ENCODE peak calls at places on chromosomes 1 and 21, in eight cellular contexts. W is A549, H is spleen, Q is colonic mucosa, P is mammary epithelial cell, I is astrocyte of the spinal cord, X is HFF-Myc, S is pancreas. G is an unnamed sample.

GRCh38 chr1:175034775-175035174 is 11.6 kb upstream of the MRPS14 start:
- DNase-seq in W (no peak), H (no peak), Q (no peak), P (peak), I (no peak), X (no peak), S (no peak), G (no peak)

GRCh38 chr1:176897350-176898236 is 266.9 kb downstream of the ASTN1 start:
- DNase-seq in W (peak), H (peak), Q (peak), P (peak), I (peak), X (peak), S (peak), G (peak)

GRCh38 chr1:25889470-25889869 is 14.0 kb upstream of the PAQR7 start:
- DNase-seq in W (no peak), H (peak), Q (no peak), P (no peak), I (no peak), X (no peak), S (no peak), G (no peak)

GRCh38 chr1:58107943-58108342 is 438.6 kb downstream of the OMA1 start:
- DNase-seq in W (no peak), H (no peak), Q (no peak), P (no peak), I (no peak), X (no peak), S (no peak), G (no peak)

GRCh38 chr1:219938706-219939105 is 10.3 kb upstream of the SLC30A10 start:
- DNase-seq in W (no peak), H (no peak), Q (no peak), P (peak), I (peak), X (no peak), S (no peak), G (no peak)

GRCh38 chr1:53145942-53146708 is 3.7 kb upstream of the SLC1A7 start:
- DNase-seq in W (peak), H (peak), Q (peak), P (peak), I (peak), X (peak), S (peak), G (peak)

GRCh38 chr1:71049951-71050598 is 2.5 kb upstream of the PTGER3 start:
- DNase-seq in W (peak), H (no peak), Q (peak), P (peak), I (peak), X (peak), S (no peak), G (no peak)

GRCh38 chr21:44869860-44870747 is 3.4 kb downstream of the PTTG1IP start:
- DNase-seq in W (peak), H (no peak), Q (no peak), P (peak), I (peak), X (peak), S (peak), G (peak)

GRCh38 chr1:23019094-23019850 is at the start of gene KDM1A:
- DNase-seq in W (peak), H (peak), Q (peak), P (peak), I (peak), X (peak), S (peak), G (peak)

GRCh38 chr1:227948493-227949260 is 945 bp upstream of the WNT9A start:
- DNase-seq in W (peak), H (peak), Q (peak), P (peak), I (peak), X (no peak), S (peak), G (no peak)

GRCh38 chr1:71364236-71364635 is 283.4 kb upstream of the ZRANB2 start:
- DNase-seq in W (no peak), H (no peak), Q (no peak), P (no peak), I (peak), X (no peak), S (no peak), G (no peak)

GRCh38 chr1:113868387-113869083 is 3.0 kb downstream of the PTPN22 start:
- DNase-seq in W (no peak), H (no peak), Q (no peak), P (peak), I (peak), X (no peak), S (no peak), G (no peak)

GRCh38 chr1:23530089-23530749 is 814 bp downstream of the E2F2 start:
- DNase-seq in W (no peak), H (no peak), Q (no peak), P (no peak), I (no peak), X (no peak), S (no peak), G (peak)

GRCh38 chr21:43269461-43269860 is 100.7 kb downstream of the CRYAA start:
- DNase-seq in W (no peak), H (peak), Q (no peak), P (no peak), I (no peak), X (no peak), S (no peak), G (no peak)

GRCh38 chr1:27536767-27537166 is 46.8 kb upstream of the WASF2 start:
- DNase-seq in W (no peak), H (no peak), Q (no peak), P (peak), I (peak), X (no peak), S (peak), G (peak)

GRCh38 chr1:9687120-9687875 is 35.8 kb downstream of the PIK3CD start:
- DNase-seq in W (peak), H (peak), Q (peak), P (peak), I (peak), X (peak), S (peak), G (peak)

GRCh38 chr1:214525535-214526019 is 25.8 kb downstream of the PTPN14 start:
- DNase-seq in W (no peak), H (no peak), Q (no peak), P (peak), I (peak), X (no peak), S (no peak), G (no peak)

GRCh38 chr1:10737268-10737624 is 59.2 kb downstream of the CASZ1 start:
- DNase-seq in W (no peak), H (peak), Q (no peak), P (no peak), I (no peak), X (no peak), S (peak), G (peak)

GRCh38 chr21:43880111-43880985 is 15.3 kb downstream of the AGPAT3 start:
- DNase-seq in W (no peak), H (peak), Q (no peak), P (peak), I (peak), X (no peak), S (peak), G (no peak)

GRCh38 chr1:20361805-20362381 is 71.2 kb downstream of the VWA5B1 start:
- DNase-seq in W (peak), H (peak), Q (peak), P (peak), I (peak), X (no peak), S (peak), G (peak)

GRCh38 chr1:166164646-166164994 is 2.2 kb downstream of the FAM78B start:
- DNase-seq in W (no peak), H (no peak), Q (no peak), P (no peak), I (no peak), X (no peak), S (no peak), G (no peak)

GRCh38 chr21:45128613-45129226 is 54.3 kb downstream of the ADARB1 start:
- DNase-seq in W (peak), H (peak), Q (peak), P (peak), I (peak), X (no peak), S (peak), G (peak)

GRCh38 chr1:236124965-236125364 is 17.4 kb upstream of the GPR137B start:
- DNase-seq in W (no peak), H (peak), Q (no peak), P (no peak), I (no peak), X (no peak), S (no peak), G (no peak)

GRCh38 chr1:223765036-223765718 is 52.8 kb downstream of the CAPN2 start:
- DNase-seq in W (no peak), H (no peak), Q (peak), P (no peak), I (peak), X (no peak), S (no peak), G (peak)
- H3K4me3 ChIP-seq in W (no peak), H (no peak), Q (no peak), P (no peak), I (no peak), X (no peak), S (no peak), G (no peak)

DNA sequence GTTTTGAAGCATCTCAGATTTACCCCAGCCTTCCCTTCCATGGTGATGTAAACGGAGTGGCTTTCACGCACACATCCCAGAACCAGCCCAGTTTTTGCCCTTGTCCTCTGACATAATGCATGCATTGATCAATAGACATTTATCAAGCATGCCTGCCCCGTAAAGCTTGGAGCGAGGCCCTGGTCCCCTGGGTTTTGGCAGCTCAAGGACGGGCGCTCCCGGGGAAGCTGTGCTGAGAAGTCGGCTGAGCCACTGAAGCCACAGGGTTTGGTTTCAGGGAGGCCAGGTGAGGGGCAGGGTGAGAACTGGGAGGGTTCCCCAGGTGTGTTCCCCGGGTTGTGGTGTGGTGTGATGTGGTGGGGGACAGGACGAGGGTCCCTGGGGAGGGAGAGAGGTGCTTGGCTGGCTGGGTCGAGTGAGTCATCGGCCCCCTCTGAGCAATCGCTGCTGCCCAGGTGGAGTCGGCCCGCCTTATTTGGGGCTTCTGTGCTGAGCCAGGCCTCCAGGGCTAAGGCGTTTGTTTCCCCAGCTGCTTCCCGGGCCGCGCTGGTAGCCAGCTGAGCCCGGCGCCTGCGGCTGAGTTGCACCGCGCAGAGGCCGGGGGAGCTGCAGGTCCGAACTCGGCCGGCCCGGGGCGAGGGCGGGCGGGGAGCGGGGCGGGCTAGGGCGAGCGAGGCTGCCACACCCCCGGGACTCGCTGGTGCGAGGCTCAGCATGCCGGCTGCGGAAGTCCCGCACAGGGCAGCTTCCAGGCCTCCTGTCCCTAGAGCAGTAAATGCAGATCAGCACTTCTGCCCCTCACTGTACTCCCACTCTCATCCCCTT is 23.6 kb downstream of the ATP2B4 start:
- DNase-seq in W (no peak), H (peak), Q (peak), P (peak), I (peak), X (no peak), S (peak), G (peak)
- H3K4me3 ChIP-seq in W (no peak), H (peak), Q (peak), P (no peak), I (no peak), X (no peak), S (no peak), G (peak)

GRCh38 chr1:150281221-150281757 is 1.1 kb upstream of the CIART start:
- DNase-seq in W (peak), H (peak), Q (peak), P (peak), I (peak), X (no peak), S (peak), G (peak)
- H3K4me3 ChIP-seq in W (peak), H (peak), Q (peak), P (peak), I (peak), X (peak), S (peak), G (peak)

GRCh38 chr1:24540051-24540905 is 15.6 kb upstream of the NCMAP start:
- DNase-seq in W (no peak), H (no peak), Q (no peak), P (no peak), I (no peak), X (no peak), S (no peak), G (no peak)

GRCh38 chr1:24535778-24536177 is 20.1 kb upstream of the NCMAP start:
- DNase-seq in W (no peak), H (no peak), Q (no peak), P (no peak), I (no peak), X (no peak), S (no peak), G (no peak)

GRCh38 chr1:24536391-24536840 is 19.5 kb upstream of the NCMAP start:
- DNase-seq in W (no peak), H (peak), Q (peak), P (no peak), I (peak), X (peak), S (no peak), G (no peak)

DNA sequence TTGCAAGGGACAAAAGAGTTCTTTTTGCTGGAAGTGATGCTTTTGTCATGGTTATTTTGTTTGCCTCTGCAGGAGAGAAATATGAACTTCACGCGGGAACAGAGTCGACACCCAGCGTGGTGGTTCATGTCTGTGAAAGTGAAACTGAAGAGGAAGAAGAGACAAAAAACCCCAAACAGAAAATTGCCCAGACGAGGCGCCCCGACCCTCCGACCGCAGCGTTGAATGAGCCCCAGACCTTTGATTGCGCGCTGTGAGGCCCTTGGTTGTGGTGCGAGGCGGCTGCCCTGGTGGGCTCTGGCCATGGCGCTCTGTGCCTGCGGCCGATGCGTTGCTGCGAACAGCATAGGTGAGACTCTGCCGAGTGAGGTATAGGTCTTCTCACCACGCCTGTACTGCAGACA is 20.9 kb upstream of the NCMAP start:
- DNase-seq in W (no peak), H (peak), Q (no peak), P (no peak), I (no peak), X (no peak), S (no peak), G (no peak)
- H3K4me3 ChIP-seq in W (no peak), H (peak), Q (no peak), P (no peak), I (no peak), X (no peak), S (no peak), G (no peak)

GRCh38 chr1:226111865-226112395 is 49.4 kb downstream of the H3-3A start:
- DNase-seq in W (no peak), H (peak), Q (no peak), P (no peak), I (no peak), X (no peak), S (no peak), G (no peak)
- H3K4me3 ChIP-seq in W (no peak), H (no peak), Q (no peak), P (no peak), I (no peak), X (no peak), S (no peak), G (no peak)

GRCh38 chr1:112707217-112708001 is 482 bp upstream of the RHOC start:
- DNase-seq in W (peak), H (peak), Q (peak), P (peak), I (peak), X (peak), S (peak), G (peak)

GRCh38 chr1:112708489-112708888 is 1.6 kb upstream of the RHOC start:
- DNase-seq in W (no peak), H (no peak), Q (no peak), P (no peak), I (no peak), X (no peak), S (no peak), G (no peak)

GRCh38 chr1:112706505-112707216 is at the start of gene RHOC:
- DNase-seq in W (peak), H (peak), Q (peak), P (no peak), I (peak), X (no peak), S (peak), G (peak)

GRCh38 chr1:112710159-112710558 is 3.2 kb upstream of the RHOC start:
- DNase-seq in W (no peak), H (peak), Q (no peak), P (no peak), I (no peak), X (no peak), S (no peak), G (no peak)

DNA sequence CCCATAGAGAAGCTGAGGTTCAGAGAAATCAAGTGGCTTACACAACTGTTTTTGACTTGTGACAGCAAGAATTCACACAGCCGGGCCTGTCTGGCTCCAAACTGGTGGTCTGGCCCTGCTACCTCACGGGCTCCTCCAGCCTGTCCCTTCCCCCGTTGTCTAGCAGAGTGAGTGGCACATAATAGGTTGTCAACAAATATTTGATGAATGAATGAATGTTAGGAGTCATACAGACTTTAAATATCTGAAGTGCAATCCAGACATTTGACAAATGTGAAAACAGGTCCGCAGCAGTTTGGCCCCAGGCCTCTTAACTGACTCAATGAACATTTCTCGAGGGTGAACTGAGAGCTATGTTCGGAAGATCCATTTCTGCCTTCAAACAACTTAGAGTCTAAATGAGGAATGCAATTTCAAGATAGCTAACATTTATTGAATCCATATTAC is 1.1 kb upstream of the RHOC start:
- DNase-seq in W (no peak), H (peak), Q (no peak), P (no peak), I (no peak), X (no peak), S (no peak), G (no peak)
- H3K4me3 ChIP-seq in W (peak), H (no peak), Q (no peak), P (peak), I (no peak), X (no peak), S (no peak), G (peak)

GRCh38 chr1:37472281-37472680 is 2.1 kb upstream of the ZC3H12A start:
- DNase-seq in W (no peak), H (no peak), Q (no peak), P (no peak), I (no peak), X (no peak), S (no peak), G (no peak)

GRCh38 chr1:37473431-37474050 is 839 bp upstream of the ZC3H12A start:
- DNase-seq in W (no peak), H (no peak), Q (peak), P (no peak), I (peak), X (no peak), S (no peak), G (no peak)

GRCh38 chr1:37472994-37473393 is 1.4 kb upstream of the ZC3H12A start:
- DNase-seq in W (no peak), H (no peak), Q (no peak), P (no peak), I (no peak), X (no peak), S (no peak), G (no peak)

GRCh38 chr1:37474051-37474696 is at the start of gene ZC3H12A:
- DNase-seq in W (peak), H (peak), Q (peak), P (peak), I (peak), X (no peak), S (peak), G (peak)

GRCh38 chr1:37471345-37472231 is 2.8 kb upstream of the ZC3H12A start:
- DNase-seq in W (peak), H (peak), Q (peak), P (peak), I (peak), X (no peak), S (peak), G (peak)
- H3K4me3 ChIP-seq in W (peak), H (peak), Q (no peak), P (no peak), I (peak), X (peak), S (no peak), G (no peak)

GRCh38 chr1:3315399-3315798 is 139.1 kb upstream of the ARHGEF16 start:
- DNase-seq in W (no peak), H (no peak), Q (no peak), P (no peak), I (no peak), X (no peak), S (no peak), G (no peak)

GRCh38 chr1:3312310-3312734 is 142.1 kb upstream of the ARHGEF16 start:
- DNase-seq in W (no peak), H (no peak), Q (no peak), P (no peak), I (no peak), X (no peak), S (no peak), G (no peak)

GRCh38 chr1:3312894-3313578 is 141.4 kb upstream of the ARHGEF16 start:
- DNase-seq in W (peak), H (no peak), Q (peak), P (peak), I (peak), X (peak), S (peak), G (peak)

GRCh38 chr1:3314561-3315271 is 139.7 kb upstream of the ARHGEF16 start:
- DNase-seq in W (no peak), H (no peak), Q (no peak), P (no peak), I (peak), X (peak), S (no peak), G (no peak)

GRCh38 chr1:3313579-3313955 is 140.9 kb upstream of the ARHGEF16 start:
- DNase-seq in W (no peak), H (no peak), Q (peak), P (no peak), I (peak), X (peak), S (peak), G (peak)
- H3K4me3 ChIP-seq in W (no peak), H (no peak), Q (no peak), P (no peak), I (no peak), X (peak), S (no peak), G (peak)

DNA sequence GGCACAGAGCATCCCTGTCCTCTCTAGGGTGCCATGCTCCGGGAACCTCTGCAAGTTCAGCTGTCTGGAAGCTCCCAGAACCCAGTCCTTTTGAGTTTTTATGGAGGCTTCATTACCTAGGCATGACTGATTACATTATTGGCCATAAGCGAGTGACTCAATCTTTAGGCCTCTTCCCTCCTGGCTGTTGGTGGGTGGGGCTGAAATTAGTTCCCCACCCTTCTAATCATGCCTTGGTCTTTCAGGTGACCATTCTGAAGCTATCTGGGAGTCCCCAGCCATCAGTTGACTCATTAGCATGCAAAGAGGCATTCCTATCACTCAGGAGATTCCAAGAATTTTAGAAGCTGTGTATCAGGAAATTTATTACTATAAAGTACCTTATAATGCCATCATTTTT is 46.6 kb downstream of the WLS start:
- DNase-seq in W (no peak), H (no peak), Q (no peak), P (peak), I (no peak), X (no peak), S (no peak), G (no peak)
- H3K4me3 ChIP-seq in W (no peak), H (no peak), Q (no peak), P (no peak), I (no peak), X (no peak), S (no peak), G (no peak)

G was measured in heart right ventricle.